ENCODE peak calls at places on chromosome 10, in seven cellular contexts. B is K562, J is Karpas-422, U is IMR-90, Q is trophoblast cell, E is mammary epithelial cell, C is PC-9. H is an unnamed sample.

GRCh38 chr10:12459338-12459737 is 110.0 kb downstream of the CAMK1D start:
- DNase-seq in B (no peak), J (no peak), U (no peak), Q (peak; percentile 70), E (no peak), C (no peak), H (no peak)

GRCh38 chr10:130045091-130045652 is 65.5 kb downstream of the C10orf143 start:
- DNase-seq in B (peak; percentile 8), J (no peak), U (no peak), Q (no peak), E (no peak), C (no peak), H (peak; percentile 19)

GRCh38 chr10:122390271-122390670 is 15.8 kb downstream of the PLEKHA1 start:
- DNase-seq in B (no peak), J (no peak), U (no peak), Q (no peak), E (no peak), C (no peak), H (no peak)

GRCh38 chr10:102998508-102998907 is 80.4 kb downstream of the CNNM2 start:
- DNase-seq in B (no peak), J (no peak), U (no peak), Q (no peak), E (no peak), C (no peak), H (peak; percentile 56)

GRCh38 chr10:82267960-82268359 is 393.0 kb downstream of the NRG3 start:
- DNase-seq in B (no peak), J (no peak), U (no peak), Q (no peak), E (no peak), C (no peak), H (no peak)

GRCh38 chr10:35089641-35090161 is 440 bp downstream of the CUL2 start:
- DNase-seq in B (peak; percentile 61), J (peak; percentile 73), U (peak; percentile 43), Q (peak; percentile 7), E (peak; percentile 23), C (peak; percentile 0), H (peak; percentile 46)

GRCh38 chr10:112624546-112625048 is 177.6 kb downstream of the VTI1A start:
- DNase-seq in B (no peak), J (no peak), U (no peak), Q (no peak), E (no peak), C (no peak), H (no peak)

GRCh38 chr10:110460111-110460809 is 37.4 kb upstream of the DUSP5 start:
- DNase-seq in B (no peak), J (no peak), U (peak; percentile 34), Q (no peak), E (no peak), C (peak; percentile 69), H (peak; percentile 44)

GRCh38 chr10:13347235-13348156 is 597 bp downstream of the SEPHS1 start:
- DNase-seq in B (peak; percentile 80), J (peak; percentile 90), U (peak; percentile 70), Q (peak; percentile 67), E (peak; percentile 69), C (peak; percentile 65), H (peak; percentile 61)

GRCh38 chr10:110540038-110540437 is 27.5 kb upstream of the SMC3 start:
- DNase-seq in B (no peak), J (no peak), U (no peak), Q (no peak), E (no peak), C (no peak), H (no peak)

GRCh38 chr10:4663162-4663992 is 162.6 kb upstream of the AKR1E2 start:
- DNase-seq in B (peak; percentile 61), J (peak; percentile 90), U (peak; percentile 99), Q (peak; percentile 97), E (peak; percentile 99), C (peak; percentile 75), H (peak; percentile 93)

GRCh38 chr10:95837783-95838182 is 70.0 kb upstream of the CC2D2B start:
- DNase-seq in B (no peak), J (peak; percentile 59), U (no peak), Q (no peak), E (no peak), C (no peak), H (no peak)

GRCh38 chr10:87506988-87507387 is 2.3 kb downstream of the MINPP1 start:
- DNase-seq in B (no peak), J (no peak), U (no peak), Q (no peak), E (no peak), C (no peak), H (no peak)

GRCh38 chr10:98196985-98197384 is 62.5 kb downstream of the R3HCC1L start:
- DNase-seq in B (no peak), J (no peak), U (no peak), Q (no peak), E (no peak), C (no peak), H (no peak)

GRCh38 chr10:31929260-31929985 is 792 bp upstream of the ARHGAP12 start:
- DNase-seq in B (peak; percentile 72), J (peak; percentile 57), U (no peak), Q (peak; percentile 71), E (peak; percentile 43), C (peak; percentile 57), H (peak; percentile 25)

GRCh38 chr10:97517096-97517750 is 18.5 kb downstream of the UBTD1 start:
- DNase-seq in B (no peak), J (no peak), U (no peak), Q (no peak), E (no peak), C (no peak), H (no peak)

GRCh38 chr10:46068117-46068516 is 22.0 kb upstream of the MSMB start:
- DNase-seq in B (no peak), J (no peak), U (no peak), Q (no peak), E (no peak), C (no peak), H (no peak)

GRCh38 chr10:129042747-129043146 is 424.3 kb upstream of the MGMT start:
- DNase-seq in B (no peak), J (no peak), U (no peak), Q (no peak), E (no peak), C (no peak), H (no peak)

GRCh38 chr10:58609525-58610150 is 97.0 kb downstream of the BICC1 start:
- DNase-seq in B (no peak), J (no peak), U (peak; percentile 63), Q (no peak), E (no peak), C (no peak), H (no peak)

GRCh38 chr10:109587366-109587765 is 335.9 kb downstream of the XPNPEP1 start:
- DNase-seq in B (no peak), J (no peak), U (no peak), Q (no peak), E (peak; percentile 37), C (no peak), H (peak; percentile 54)

GRCh38 chr10:104424719-104425118 is 71.1 kb downstream of the CFAP58 start:
- DNase-seq in B (no peak), J (no peak), U (peak; percentile 1), Q (no peak), E (peak; percentile 74), C (no peak), H (no peak)

GRCh38 chr10:48798486-48799254 is 114.0 kb downstream of the WDFY4 start:
- DNase-seq in B (no peak), J (no peak), U (peak; percentile 22), Q (peak; percentile 26), E (peak; percentile 43), C (no peak), H (no peak)

GRCh38 chr10:34522542-34522941 is 292.6 kb downstream of the PARD3 start:
- DNase-seq in B (peak; percentile 16), J (peak; percentile 73), U (peak; percentile 35), Q (peak; percentile 49), E (no peak), C (no peak), H (peak; percentile 92)

GRCh38 chr10:126408953-126409641 is 20.8 kb upstream of the ADAM12 start:
- DNase-seq in B (no peak), J (no peak), U (no peak), Q (peak; percentile 57), E (no peak), C (no peak), H (no peak)

GRCh38 chr10:125284875-125285597 is 124.7 kb upstream of the CTBP2 start:
- DNase-seq in B (peak; percentile 43), J (peak; percentile 73), U (peak; percentile 8), Q (no peak), E (peak; percentile 39), C (no peak), H (peak; percentile 43)

GRCh38 chr10:88890681-88891371 is 10.8 kb downstream of the STAMBPL1 start:
- DNase-seq in B (no peak), J (no peak), U (peak; percentile 56), Q (peak; percentile 37), E (no peak), C (no peak), H (no peak)

GRCh38 chr10:70418229-70418628 is 14.3 kb downstream of the EIF4EBP2 start:
- DNase-seq in B (no peak), J (no peak), U (peak; percentile 94), Q (peak; percentile 27), E (peak; percentile 37), C (no peak), H (peak; percentile 50)

DNA sequence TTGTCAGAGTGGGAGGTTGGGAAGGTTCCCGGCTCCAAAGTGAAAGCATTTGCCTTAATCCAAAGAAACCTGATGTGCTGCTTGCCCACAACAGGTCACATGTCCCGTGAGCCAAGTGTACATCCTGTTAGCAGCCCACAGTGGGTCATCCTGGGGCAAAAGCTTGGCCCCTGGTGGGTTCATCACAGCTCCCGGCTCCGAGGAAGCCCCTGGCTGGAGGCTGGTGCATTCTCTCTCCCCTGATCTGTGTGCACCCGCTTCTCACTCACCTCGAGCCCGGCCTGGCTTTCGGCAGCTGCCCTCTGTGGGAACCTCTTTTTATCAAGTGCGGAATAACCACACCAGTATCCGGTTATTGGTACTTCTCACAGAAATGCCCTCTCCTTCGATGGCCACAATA is 172.0 kb upstream of the PPP2R2D start:
- DNase-seq in B (no peak), J (no peak), U (no peak), Q (no peak), E (no peak), C (no peak), H (no peak)
- H2AFZ ChIP-seq in B (no peak overlapping the region), J (no peak overlapping the region), U (no peak overlapping the region), Q (no peak overlapping the region), E (no peak overlapping the region), C (no peak overlapping the region), H (no peak overlapping the region)

GRCh38 chr10:86403183-86403797 is 36.7 kb upstream of the GRID1 start:
- DNase-seq in B (no peak), J (no peak), U (no peak), Q (no peak), E (no peak), C (no peak), H (no peak)
- H3K27me3 ChIP-seq in B (peaks cover 4% of the 10 kb centered on the region), J (no peaks in the 10 kb centered on the region), U (no peaks in the 10 kb centered on the region), Q (peaks cover 28% of the 10 kb centered on the region), E (no peaks in the 10 kb centered on the region), C (no peaks in the 10 kb centered on the region), H (no peaks in the 10 kb centered on the region)

GRCh38 chr10:133324857-133325260 is 11.8 kb downstream of the CALY start:
- DNase-seq in B (no peak), J (no peak), U (no peak), Q (no peak), E (no peak), C (no peak), H (no peak)
- H3K4me3 ChIP-seq in B (no peak overlapping the region), J (peak overlapping the region; percentile 29), U (no peak overlapping the region), Q (no peak overlapping the region), E (no peak overlapping the region), C (no peak overlapping the region), H (no peak overlapping the region)

DNA sequence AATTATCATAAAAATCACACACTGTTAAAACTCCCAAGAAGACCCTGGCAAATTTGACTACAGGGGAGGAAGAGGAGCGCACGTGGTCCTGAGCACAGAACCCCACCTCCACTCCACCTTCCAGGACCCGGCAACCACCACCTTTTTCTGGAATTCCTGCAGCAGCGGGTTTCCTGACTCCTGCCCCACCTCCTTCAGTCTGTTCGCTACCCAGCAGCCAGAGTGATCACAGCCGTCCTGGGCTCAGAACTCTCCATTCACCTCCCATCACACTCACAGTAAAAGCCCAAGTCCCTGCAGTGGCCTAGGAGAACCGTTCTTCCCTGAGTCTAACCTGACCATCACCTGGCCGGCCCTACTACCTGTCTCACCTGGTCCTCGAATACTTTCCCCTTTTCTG is 107.4 kb upstream of the FAM204A start:
- DNase-seq in B (no peak), J (no peak), U (no peak), Q (no peak), E (no peak), C (no peak), H (no peak)
- H2AFZ ChIP-seq in B (no peak overlapping the region), J (no peak overlapping the region), U (no peak overlapping the region), Q (no peak overlapping the region), E (no peak overlapping the region), C (no peak overlapping the region), H (no peak overlapping the region)